ENCODE peak calls at places on chromosomes 3 and 15, in nine cellular contexts. One of them, this sample, is unnamed.

GRCh38 chr15:31328425-31328998 is 1.9 kb downstream of the KLF13 start:
- DNase-seq in cardiac fibroblast: peak; percentile 31
- DNase-seq in dorsolateral prefrontal cortex: no peak
- DNase-seq in HFFc6: peak; percentile 36
- DNase-seq in psoas muscle: no peak
- DNase-seq in NB4: peak; percentile 39
- DNase-seq in AG09309: no peak
- DNase-seq in IMR-90: peak; percentile 49
- DNase-seq in colonic mucosa: peak; percentile 47
- DNase-seq in this sample: no peak

GRCh38 chr15:31433574-31433973 is 106.9 kb downstream of the KLF13 start:
- DNase-seq in AG09309: no peak
- DNase-seq in dorsolateral prefrontal cortex: no peak
- DNase-seq in psoas muscle: no peak
- DNase-seq in HFFc6: no peak
- DNase-seq in cardiac fibroblast: no peak
- DNase-seq in NB4: no peak
- DNase-seq in IMR-90: no peak
- DNase-seq in colonic mucosa: no peak
- DNase-seq in this sample: no peak

GRCh38 chr3:186708983-186709679 is 8.0 kb upstream of the KNG1 start:
- DNase-seq in NB4: no peak
- DNase-seq in dorsolateral prefrontal cortex: no peak
- DNase-seq in HFFc6: no peak
- DNase-seq in cardiac fibroblast: no peak
- DNase-seq in psoas muscle: no peak
- DNase-seq in AG09309: no peak
- DNase-seq in colonic mucosa: no peak
- DNase-seq in IMR-90: no peak
- DNase-seq in this sample: no peak

GRCh38 chr3:16432714-16433113 is 80.8 kb downstream of the RFTN1 start:
- DNase-seq in cardiac fibroblast: no peak
- DNase-seq in psoas muscle: no peak
- DNase-seq in AG09309: no peak
- DNase-seq in HFFc6: no peak
- DNase-seq in colonic mucosa: no peak
- DNase-seq in NB4: no peak
- DNase-seq in dorsolateral prefrontal cortex: no peak
- DNase-seq in IMR-90: no peak
- DNase-seq in this sample: no peak

GRCh38 chr3:64541803-64542202 is 146.0 kb downstream of the ADAMTS9 start:
- DNase-seq in NB4: no peak
- DNase-seq in HFFc6: no peak
- DNase-seq in colonic mucosa: no peak
- DNase-seq in dorsolateral prefrontal cortex: no peak
- DNase-seq in IMR-90: no peak
- DNase-seq in cardiac fibroblast: no peak
- DNase-seq in AG09309: no peak
- DNase-seq in psoas muscle: no peak
- DNase-seq in this sample: no peak

GRCh38 chr15:25789206-25789605 is 73.9 kb downstream of the ATP10A start:
- DNase-seq in colonic mucosa: no peak
- DNase-seq in AG09309: no peak
- DNase-seq in HFFc6: no peak
- DNase-seq in psoas muscle: no peak
- DNase-seq in NB4: no peak
- DNase-seq in dorsolateral prefrontal cortex: no peak
- DNase-seq in cardiac fibroblast: peak; percentile 32
- DNase-seq in IMR-90: peak; percentile 20
- DNase-seq in this sample: no peak

GRCh38 chr15:27762471-27762870 is 336.6 kb downstream of the OCA2 start:
- DNase-seq in NB4: no peak
- DNase-seq in HFFc6: no peak
- DNase-seq in AG09309: no peak
- DNase-seq in cardiac fibroblast: no peak
- DNase-seq in colonic mucosa: no peak
- DNase-seq in IMR-90: no peak
- DNase-seq in psoas muscle: no peak
- DNase-seq in dorsolateral prefrontal cortex: no peak
- DNase-seq in this sample: no peak

GRCh38 chr3:149188494-149188893 is 33.1 kb downstream of the CP start:
- DNase-seq in cardiac fibroblast: no peak
- DNase-seq in colonic mucosa: no peak
- DNase-seq in psoas muscle: no peak
- DNase-seq in dorsolateral prefrontal cortex: no peak
- DNase-seq in AG09309: no peak
- DNase-seq in HFFc6: no peak
- DNase-seq in NB4: no peak
- DNase-seq in IMR-90: peak; percentile 17
- DNase-seq in this sample: no peak

GRCh38 chr3:8212794-8213193 is 288.8 kb upstream of the LMCD1 start:
- DNase-seq in colonic mucosa: no peak
- DNase-seq in dorsolateral prefrontal cortex: no peak
- DNase-seq in IMR-90: no peak
- DNase-seq in cardiac fibroblast: no peak
- DNase-seq in HFFc6: no peak
- DNase-seq in NB4: no peak
- DNase-seq in AG09309: no peak
- DNase-seq in psoas muscle: no peak
- DNase-seq in this sample: no peak

GRCh38 chr3:69406156-69406555 is 20.3 kb upstream of the FRMD4B start:
- DNase-seq in dorsolateral prefrontal cortex: no peak
- DNase-seq in NB4: no peak
- DNase-seq in psoas muscle: no peak
- DNase-seq in AG09309: peak; percentile 34
- DNase-seq in cardiac fibroblast: peak; percentile 75
- DNase-seq in HFFc6: peak; percentile 15
- DNase-seq in colonic mucosa: no peak
- DNase-seq in IMR-90: no peak
- DNase-seq in this sample: no peak

GRCh38 chr3:52434080-52434479 is 10.8 kb downstream of the SEMA3G start:
- DNase-seq in cardiac fibroblast: no peak
- DNase-seq in AG09309: no peak
- DNase-seq in HFFc6: no peak
- DNase-seq in dorsolateral prefrontal cortex: no peak
- DNase-seq in IMR-90: no peak
- DNase-seq in colonic mucosa: no peak
- DNase-seq in NB4: no peak
- DNase-seq in psoas muscle: no peak
- DNase-seq in this sample: no peak

GRCh38 chr3:124149774-124150173 is 157.8 kb upstream of the ROPN1 start:
- DNase-seq in NB4: no peak
- DNase-seq in IMR-90: no peak
- DNase-seq in HFFc6: no peak
- DNase-seq in colonic mucosa: no peak
- DNase-seq in cardiac fibroblast: no peak
- DNase-seq in psoas muscle: no peak
- DNase-seq in dorsolateral prefrontal cortex: no peak
- DNase-seq in AG09309: no peak
- DNase-seq in this sample: no peak

GRCh38 chr15:55357774-55358173 is 38.8 kb downstream of the PIGB start:
- DNase-seq in NB4: no peak
- DNase-seq in dorsolateral prefrontal cortex: no peak
- DNase-seq in cardiac fibroblast: no peak
- DNase-seq in psoas muscle: no peak
- DNase-seq in colonic mucosa: no peak
- DNase-seq in IMR-90: peak; percentile 82
- DNase-seq in HFFc6: peak; percentile 32
- DNase-seq in AG09309: peak; percentile 20
- DNase-seq in this sample: no peak

GRCh38 chr15:68384451-68385239 is 47.3 kb downstream of the ITGA11 start:
- DNase-seq in HFFc6: peak; percentile 98
- DNase-seq in cardiac fibroblast: peak; percentile 95
- DNase-seq in IMR-90: peak; percentile 92
- DNase-seq in AG09309: peak; percentile 89
- DNase-seq in NB4: no peak
- DNase-seq in colonic mucosa: peak; percentile 24
- DNase-seq in dorsolateral prefrontal cortex: no peak
- DNase-seq in psoas muscle: no peak
- DNase-seq in this sample: no peak

DNA sequence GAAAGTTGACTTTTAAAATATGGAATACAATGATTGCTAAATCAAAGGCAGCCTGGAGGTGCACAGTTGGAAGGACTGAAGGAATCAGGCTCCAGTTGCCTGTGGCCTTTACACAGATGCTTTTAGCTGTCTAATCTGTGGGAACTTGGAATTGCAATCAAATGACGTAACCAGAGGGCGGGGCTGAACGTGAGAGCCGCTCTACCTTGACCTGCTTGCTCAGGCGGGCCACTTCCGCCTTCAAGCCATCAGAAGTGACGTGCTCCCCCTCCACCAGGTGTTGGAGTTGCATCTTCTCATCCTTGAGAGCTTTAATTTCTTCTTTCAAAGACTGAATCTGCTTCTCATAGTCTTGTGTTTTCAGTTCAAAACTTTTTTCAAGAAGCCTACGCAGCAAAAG is 37.7 kb upstream of the GNB5 start:
- DNase-seq in psoas muscle: no peak
- DNase-seq in cardiac fibroblast: no peak
- DNase-seq in NB4: no peak
- DNase-seq in AG09309: no peak
- DNase-seq in HFFc6: no peak
- DNase-seq in dorsolateral prefrontal cortex: no peak
- DNase-seq in IMR-90: no peak
- DNase-seq in colonic mucosa: peak; percentile 87
- DNase-seq in this sample: no peak
- TF ChIP-seq CTCF in psoas muscle: no peak
- TF ChIP-seq CTCF in cardiac fibroblast: no peak
- TF ChIP-seq CTCF in NB4: no peak
- TF ChIP-seq CTCF in AG09309: no peak
- TF ChIP-seq CTCF in HFFc6: no peak
- TF ChIP-seq CTCF in dorsolateral prefrontal cortex: no peak
- TF ChIP-seq CTCF in IMR-90: no peak
- TF ChIP-seq CTCF in colonic mucosa: no peak
- TF ChIP-seq CTCF in this sample: no peak

GRCh38 chr3:46087871-46088270 is 60.6 kb upstream of the XCR1 start:
- DNase-seq in IMR-90: peak; percentile 41
- DNase-seq in HFFc6: peak; percentile 31
- DNase-seq in NB4: peak; percentile 83
- DNase-seq in cardiac fibroblast: peak; percentile 59
- DNase-seq in dorsolateral prefrontal cortex: no peak
- DNase-seq in colonic mucosa: no peak
- DNase-seq in psoas muscle: no peak
- DNase-seq in AG09309: no peak
- DNase-seq in this sample: no peak
- TF ChIP-seq CTCF in IMR-90: peak; percentile 46
- TF ChIP-seq CTCF in HFFc6: peak; percentile 66
- TF ChIP-seq CTCF in NB4: peak; percentile 39
- TF ChIP-seq CTCF in cardiac fibroblast: peak; percentile 21
- TF ChIP-seq CTCF in dorsolateral prefrontal cortex: peak; percentile 45
- TF ChIP-seq CTCF in colonic mucosa: no peak
- TF ChIP-seq CTCF in psoas muscle: no peak
- TF ChIP-seq CTCF in AG09309: peak; percentile 36
- TF ChIP-seq CTCF in this sample: no peak

GRCh38 chr3:99013077-99013476 is 111.6 kb upstream of the DCBLD2 start:
- DNase-seq in HFFc6: no peak
- DNase-seq in NB4: no peak
- DNase-seq in cardiac fibroblast: no peak
- DNase-seq in psoas muscle: no peak
- DNase-seq in IMR-90: no peak
- DNase-seq in colonic mucosa: no peak
- DNase-seq in dorsolateral prefrontal cortex: no peak
- DNase-seq in AG09309: no peak
- DNase-seq in this sample: no peak
- TF ChIP-seq CTCF in HFFc6: peak; percentile 54
- TF ChIP-seq CTCF in NB4: no peak
- TF ChIP-seq CTCF in cardiac fibroblast: peak; percentile 23
- TF ChIP-seq CTCF in psoas muscle: no peak
- TF ChIP-seq CTCF in IMR-90: no peak
- TF ChIP-seq CTCF in colonic mucosa: no peak
- TF ChIP-seq CTCF in dorsolateral prefrontal cortex: no peak
- TF ChIP-seq CTCF in AG09309: no peak
- TF ChIP-seq CTCF in this sample: no peak

GRCh38 chr3:33440578-33441321 is 545 bp upstream of the UBP1 start:
- DNase-seq in AG09309: peak; percentile 100
- DNase-seq in dorsolateral prefrontal cortex: peak; percentile 99
- DNase-seq in IMR-90: peak; percentile 100
- DNase-seq in NB4: peak; percentile 100
- DNase-seq in colonic mucosa: peak; percentile 99
- DNase-seq in psoas muscle: peak; percentile 85
- DNase-seq in cardiac fibroblast: peak; percentile 100
- DNase-seq in HFFc6: peak; percentile 100
- DNase-seq in this sample: peak; percentile 52

GRCh38 chr3:33438284-33438668 is 1.9 kb downstream of the UBP1 start:
- DNase-seq in psoas muscle: no peak
- DNase-seq in colonic mucosa: no peak
- DNase-seq in dorsolateral prefrontal cortex: no peak
- DNase-seq in IMR-90: peak; percentile 66
- DNase-seq in NB4: peak; percentile 52
- DNase-seq in HFFc6: peak; percentile 33
- DNase-seq in cardiac fibroblast: peak; percentile 51
- DNase-seq in AG09309: no peak
- DNase-seq in this sample: no peak

GRCh38 chr3:33440328-33440577 is at the start of gene UBP1:
- DNase-seq in colonic mucosa: no peak
- DNase-seq in cardiac fibroblast: no peak
- DNase-seq in IMR-90: no peak
- DNase-seq in dorsolateral prefrontal cortex: no peak
- DNase-seq in NB4: no peak
- DNase-seq in AG09309: no peak
- DNase-seq in psoas muscle: peak; percentile 100
- DNase-seq in HFFc6: no peak
- DNase-seq in this sample: peak; percentile 99

GRCh38 chr3:33438871-33439270 is 1.3 kb downstream of the UBP1 start:
- DNase-seq in cardiac fibroblast: no peak
- DNase-seq in AG09309: no peak
- DNase-seq in psoas muscle: no peak
- DNase-seq in HFFc6: no peak
- DNase-seq in dorsolateral prefrontal cortex: no peak
- DNase-seq in IMR-90: peak; percentile 21
- DNase-seq in colonic mucosa: no peak
- DNase-seq in NB4: peak; percentile 29
- DNase-seq in this sample: no peak

DNA sequence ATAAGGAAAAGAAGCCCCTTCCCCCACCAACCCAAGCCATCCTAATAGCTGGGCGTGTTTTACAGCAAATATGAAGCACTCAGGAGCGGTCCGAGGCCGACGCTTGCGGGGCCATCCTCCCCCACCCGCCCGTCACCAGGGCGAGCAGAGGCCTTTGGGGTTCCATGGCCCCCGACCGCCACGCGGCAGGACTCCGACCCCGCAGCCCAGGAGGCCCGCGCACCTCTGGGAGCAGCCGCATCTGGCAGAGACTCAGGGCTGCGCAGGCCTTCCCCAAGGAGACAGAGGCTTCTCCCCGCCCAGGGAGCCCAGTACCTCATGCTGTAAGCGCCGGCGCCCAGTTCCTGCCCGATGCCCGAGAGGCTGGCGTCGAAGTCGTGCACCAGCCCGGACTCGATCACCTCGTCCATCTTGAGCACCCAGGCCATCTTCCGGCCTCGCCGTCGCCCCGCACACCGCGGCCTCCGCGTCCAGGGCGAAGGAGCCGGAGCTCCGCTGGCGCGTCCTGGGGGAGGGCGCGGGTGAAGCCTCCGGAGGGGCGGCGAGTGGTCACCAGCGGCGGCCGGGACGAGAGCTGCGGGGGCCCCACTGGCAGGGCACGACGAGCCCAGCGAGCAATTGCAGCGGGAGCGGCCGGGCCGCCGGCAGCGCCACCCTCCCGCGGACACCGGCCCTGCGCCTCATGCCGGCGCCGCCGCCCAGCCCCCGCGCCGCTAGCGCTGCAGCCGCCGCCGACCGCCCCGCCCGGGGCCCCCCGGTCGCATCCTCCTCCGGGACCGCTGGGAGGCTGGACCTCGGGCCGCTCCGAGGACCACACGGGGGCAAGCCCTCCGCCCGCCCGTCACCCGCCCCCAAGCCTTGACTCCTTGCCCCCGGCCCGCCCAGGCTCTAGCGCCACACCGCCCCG is 531 bp downstream of the UBP1 start:
- DNase-seq in AG09309: no peak
- DNase-seq in dorsolateral prefrontal cortex: peak; percentile 54
- DNase-seq in cardiac fibroblast: peak; percentile 39
- DNase-seq in HFFc6: peak; percentile 12
- DNase-seq in psoas muscle: no peak
- DNase-seq in IMR-90: peak; percentile 15
- DNase-seq in colonic mucosa: peak; percentile 55
- DNase-seq in NB4: peak; percentile 65
- DNase-seq in this sample: peak; percentile 73
- TF ChIP-seq CTCF in AG09309: peak; percentile 22
- TF ChIP-seq CTCF in dorsolateral prefrontal cortex: no peak
- TF ChIP-seq CTCF in cardiac fibroblast: no peak
- TF ChIP-seq CTCF in HFFc6: peak; percentile 52
- TF ChIP-seq CTCF in psoas muscle: peak; percentile 46
- TF ChIP-seq CTCF in IMR-90: peak; percentile 44
- TF ChIP-seq CTCF in colonic mucosa: no peak
- TF ChIP-seq CTCF in NB4: no peak
- TF ChIP-seq CTCF in this sample: no peak

This sample was measured in glutamatergic neuron.